ENCODE peak calls at places on chromosomes 3 and 15, in nine cellular contexts. K is left lung; C is thoracic aorta; U is heart left ventricle; I is CD8-positive, alpha-beta T cell; M is left ventricle myocardium inferior; H is neural progenitor cell; O is astrocyte; R is esophagus squamous epithelium. Q is an unnamed sample.

GRCh38 chr3:76107935-76108570 is 322.7 kb upstream of the ZNF717 start:
- DNase-seq in I (no peak), U (no peak), C (no peak), K (no peak), R (no peak), O (peak), H (peak), M (no peak), Q (no peak)

GRCh38 chr15:39931615-39932014 is 2.3 kb upstream of the EIF2AK4 start:
- DNase-seq in M (no peak), U (no peak), R (no peak), I (no peak), H (no peak), K (no peak), O (no peak), C (no peak), Q (no peak)

GRCh38 chr15:25790003-25790660 is 73.0 kb downstream of the ATP10A start:
- DNase-seq in I (no peak), R (no peak), H (no peak), C (no peak), M (peak), O (peak), U (peak), K (peak), Q (no peak)

GRCh38 chr3:178707632-178708031 is 171.4 kb downstream of the KCNMB2 start:
- DNase-seq in O (no peak), K (no peak), M (no peak), C (no peak), I (no peak), U (no peak), R (no peak), H (no peak), Q (no peak)

GRCh38 chr3:145882416-145882815 is 278.6 kb downstream of the PLOD2 start:
- DNase-seq in R (no peak), M (no peak), C (no peak), U (no peak), O (peak), I (no peak), H (no peak), K (no peak), Q (no peak)

GRCh38 chr15:69593488-69593887 is 140.9 kb downstream of the RPLP1 start:
- DNase-seq in I (no peak), C (no peak), O (no peak), R (no peak), H (no peak), U (no peak), M (no peak), K (no peak), Q (no peak)

GRCh38 chr15:91345761-91346160 is 245.7 kb downstream of the SV2B start:
- DNase-seq in R (no peak), M (no peak), H (no peak), K (no peak), I (no peak), O (no peak), C (no peak), U (no peak), Q (no peak)

GRCh38 chr3:30553641-30554316 is 52.6 kb upstream of the TGFBR2 start:
- DNase-seq in I (no peak), C (no peak), U (no peak), H (no peak), K (no peak), O (peak), M (no peak), R (no peak), Q (no peak)

GRCh38 chr15:39115379-39116057 is 465.4 kb upstream of the THBS1 start:
- DNase-seq in M (no peak), R (no peak), I (no peak), O (no peak), K (no peak), U (no peak), H (no peak), C (no peak), Q (no peak)

GRCh38 chr3:126266291-126266840 is 86.0 kb upstream of the ALDH1L1 start:
- DNase-seq in O (no peak), C (peak), K (no peak), H (peak), U (peak), I (no peak), R (no peak), M (peak), Q (no peak)

GRCh38 chr3:72343078-72343477 is 505.2 kb downstream of the SHQ1 start:
- DNase-seq in U (no peak), C (no peak), I (no peak), H (no peak), O (peak), K (no peak), R (no peak), M (no peak), Q (no peak)

GRCh38 chr3:49278548-49278947 is 1.5 kb upstream of the C3orf62 start:
- DNase-seq in U (no peak), H (no peak), C (no peak), M (no peak), O (no peak), I (no peak), K (no peak), R (no peak), Q (no peak)

GRCh38 chr3:11764931-11765363 is 81.7 kb downstream of the TAMM41 start:
- DNase-seq in K (no peak), M (no peak), O (peak), R (no peak), H (no peak), U (no peak), C (no peak), I (no peak), Q (no peak)

GRCh38 chr15:80816049-80816653 is 37.0 kb downstream of the CEMIP start:
- DNase-seq in H (no peak), O (no peak), M (no peak), I (no peak), K (no peak), R (no peak), U (no peak), C (no peak), Q (no peak)

GRCh38 chr15:70013647-70014310 is 83.9 kb downstream of the TLE3 start:
- DNase-seq in O (no peak), H (no peak), K (no peak), C (no peak), U (no peak), M (no peak), R (no peak), I (no peak), Q (no peak)

GRCh38 chr15:95085056-95085455 is 853.7 kb downstream of the MCTP2 start:
- DNase-seq in H (no peak), O (no peak), U (no peak), I (no peak), C (no peak), M (no peak), R (no peak), K (no peak), Q (no peak)

GRCh38 chr3:15064299-15064834 is 748 bp downstream of the MRPS25 start:
- DNase-seq in O (no peak), H (peak), M (no peak), R (no peak), C (no peak), K (peak), I (no peak), U (peak), Q (no peak)

GRCh38 chr3:157201648-157202278 is 41.8 kb upstream of the CCNL1 start:
- DNase-seq in C (no peak), R (no peak), H (peak), I (no peak), U (no peak), O (peak), M (no peak), K (no peak), Q (no peak)

GRCh38 chr3:100928638-100929428 is 64.4 kb downstream of the ABI3BP start:
- DNase-seq in U (no peak), C (no peak), I (no peak), M (no peak), O (peak), K (no peak), R (no peak), H (no peak), Q (no peak)

GRCh38 chr3:13111874-13112520 is 38.8 kb upstream of the IQSEC1 start:
- DNase-seq in H (no peak), O (no peak), K (peak), R (no peak), U (no peak), I (no peak), M (no peak), C (no peak), Q (no peak)

GRCh38 chr15:68792901-68793766 is 27.6 kb downstream of the ANP32A start:
- DNase-seq in C (no peak), H (no peak), I (no peak), M (peak), U (no peak), R (no peak), K (peak), O (no peak), Q (no peak)

GRCh38 chr3:56812749-56813655 is 11.3 kb upstream of the ARHGEF3 start:
- DNase-seq in R (no peak), M (no peak), I (no peak), U (no peak), C (no peak), H (no peak), O (peak), K (no peak), Q (no peak)

GRCh38 chr15:71937650-71938311 is 127.4 kb downstream of the NR2E3 start:
- DNase-seq in H (no peak), M (no peak), C (no peak), I (no peak), R (no peak), K (no peak), O (no peak), U (no peak), Q (no peak)

GRCh38 chr3:114362815-114363214 is 69.0 kb downstream of the TIGIT start:
- DNase-seq in U (no peak), M (no peak), C (no peak), I (no peak), H (no peak), O (peak), R (no peak), K (no peak), Q (no peak)

GRCh38 chr15:45448066-45448510 is 69.7 kb upstream of the GATM start:
- DNase-seq in O (no peak), M (no peak), K (peak), C (no peak), H (no peak), I (no peak), U (no peak), R (no peak), Q (no peak)

GRCh38 chr3:70840106-70840870 is 527.9 kb upstream of the MDFIC2 start:
- DNase-seq in K (no peak), R (no peak), U (no peak), M (no peak), H (peak), O (peak), I (no peak), C (no peak), Q (no peak)

GRCh38 chr3:139532996-139533395 is 6.5 kb downstream of the RBP1 start:
- DNase-seq in H (peak), O (no peak), M (no peak), R (no peak), K (no peak), I (no peak), U (no peak), C (no peak), Q (no peak)

GRCh38 chr15:68413363-68414255 is 18.4 kb downstream of the ITGA11 start:
- DNase-seq in K (no peak), I (peak), H (no peak), O (no peak), C (no peak), U (no peak), R (no peak), M (peak), Q (no peak)

GRCh38 chr15:83053151-83053550 is 13.9 kb downstream of the BTBD1 start:
- DNase-seq in M (no peak), K (no peak), U (no peak), O (peak), R (no peak), C (no peak), H (no peak), I (no peak), Q (no peak)

GRCh38 chr15:51579012-51579411 is 43.6 kb downstream of the DMXL2 start:
- DNase-seq in H (no peak), C (no peak), M (no peak), O (no peak), U (no peak), I (no peak), R (no peak), K (no peak), Q (no peak)

GRCh38 chr15:75353604-75354003 is 6.8 kb downstream of the NEIL1 start:
- DNase-seq in K (no peak), U (no peak), C (no peak), O (no peak), M (no peak), I (no peak), R (no peak), H (no peak), Q (peak)

GRCh38 chr3:157255797-157256196 is 95.8 kb upstream of the CCNL1 start:
- DNase-seq in C (no peak), R (no peak), U (no peak), O (no peak), M (no peak), K (no peak), H (no peak), I (no peak), Q (no peak)

GRCh38 chr15:87736921-87737389 is 519.6 kb downstream of the NTRK3 start:
- DNase-seq in O (peak), U (no peak), K (no peak), M (no peak), H (no peak), C (no peak), R (no peak), I (no peak), Q (no peak)

GRCh38 chr3:193720169-193720568 is 127.2 kb downstream of the OPA1 start:
- DNase-seq in R (no peak), M (no peak), K (no peak), O (no peak), C (no peak), U (no peak), I (no peak), H (no peak), Q (no peak)

GRCh38 chr15:80228959-80229610 is 22.9 kb downstream of the CTXND1 start:
- DNase-seq in I (no peak), H (no peak), R (no peak), K (no peak), O (peak), U (no peak), M (no peak), C (no peak), Q (no peak)

GRCh38 chr3:39126532-39127071 is 19.1 kb downstream of the TTC21A start:
- DNase-seq in O (no peak), H (peak), M (no peak), R (no peak), C (no peak), U (peak), K (no peak), I (no peak), Q (no peak)

GRCh38 chr3:161070980-161071663 is 34.0 kb downstream of the B3GALNT1 start:
- DNase-seq in H (no peak), I (no peak), K (no peak), C (no peak), U (no peak), R (no peak), O (no peak), M (no peak), Q (no peak)

GRCh38 chr15:79233236-79233635 is 49.3 kb upstream of the ANKRD34C start:
- DNase-seq in H (no peak), U (no peak), K (no peak), M (no peak), R (no peak), I (no peak), C (no peak), O (no peak), Q (no peak)

GRCh38 chr3:194828126-194828525 is 142.4 kb downstream of the FAM43A start:
- DNase-seq in C (no peak), O (peak), I (no peak), U (no peak), K (no peak), R (no peak), H (no peak), M (no peak), Q (no peak)

GRCh38 chr15:29776859-29777258 is 45.4 kb downstream of the TJP1 start:
- DNase-seq in O (no peak), C (no peak), U (no peak), M (no peak), H (no peak), R (no peak), I (no peak), K (no peak), Q (no peak)

DNA sequence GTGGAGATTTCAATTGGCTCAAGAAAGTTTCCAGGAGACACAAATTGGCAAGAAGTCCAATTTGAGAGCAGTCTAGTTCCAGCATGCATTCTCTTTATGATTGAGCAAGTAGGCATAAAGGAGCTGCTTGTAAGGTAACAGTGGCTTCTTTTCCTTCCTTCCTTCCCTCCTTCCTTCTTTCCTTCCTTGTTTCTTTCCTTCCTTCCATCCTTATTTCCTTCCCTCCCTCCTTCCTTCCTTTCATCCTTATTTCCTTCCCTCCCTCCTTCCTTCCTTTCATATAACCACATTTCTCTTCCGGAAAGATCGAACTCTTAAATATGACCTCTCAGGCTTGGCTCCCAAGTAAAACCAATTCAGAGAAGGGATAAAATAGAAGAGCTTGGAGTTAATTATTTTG is 29.4 kb upstream of the ATP11B start:
- DNase-seq in U (no peak), C (no peak), H (no peak), O (no peak), M (no peak), K (no peak), R (no peak), I (no peak), Q (no peak)
- H3K27ac ChIP-seq in U (no peak), C (no peak), H (no peak), O (no peak), M (no peak), K (no peak), R (no peak), I (no peak), Q (no peak)

GRCh38 chr3:152405915-152406802 is 137.4 kb downstream of the MBNL1 start:
- DNase-seq in I (no peak), R (no peak), O (peak), H (no peak), U (peak), C (no peak), M (no peak), K (no peak), Q (no peak)
- H3K4me3 ChIP-seq in I (no peak), R (no peak), O (no peak), H (no peak), U (peak), C (peak), M (peak), K (no peak), Q (no peak)

GRCh38 chr3:46846624-46847542 is 16.4 kb downstream of the MYL3 start:
- DNase-seq in U (no peak), K (peak), I (peak), O (no peak), H (no peak), R (no peak), M (no peak), C (no peak), Q (no peak)

GRCh38 chr3:46849098-46849631 is 14.1 kb downstream of the MYL3 start:
- DNase-seq in K (no peak), H (no peak), O (no peak), R (no peak), U (peak), M (no peak), I (peak), C (no peak), Q (peak)

GRCh38 chr3:46849686-46850467 is 13.4 kb downstream of the MYL3 start:
- DNase-seq in O (no peak), C (no peak), K (peak), U (peak), R (no peak), I (peak), H (no peak), M (no peak), Q (no peak)

GRCh38 chr3:46847744-46848143 is 15.5 kb downstream of the MYL3 start:
- DNase-seq in K (no peak), H (no peak), U (no peak), C (no peak), I (peak), M (no peak), R (no peak), O (no peak), Q (no peak)

DNA sequence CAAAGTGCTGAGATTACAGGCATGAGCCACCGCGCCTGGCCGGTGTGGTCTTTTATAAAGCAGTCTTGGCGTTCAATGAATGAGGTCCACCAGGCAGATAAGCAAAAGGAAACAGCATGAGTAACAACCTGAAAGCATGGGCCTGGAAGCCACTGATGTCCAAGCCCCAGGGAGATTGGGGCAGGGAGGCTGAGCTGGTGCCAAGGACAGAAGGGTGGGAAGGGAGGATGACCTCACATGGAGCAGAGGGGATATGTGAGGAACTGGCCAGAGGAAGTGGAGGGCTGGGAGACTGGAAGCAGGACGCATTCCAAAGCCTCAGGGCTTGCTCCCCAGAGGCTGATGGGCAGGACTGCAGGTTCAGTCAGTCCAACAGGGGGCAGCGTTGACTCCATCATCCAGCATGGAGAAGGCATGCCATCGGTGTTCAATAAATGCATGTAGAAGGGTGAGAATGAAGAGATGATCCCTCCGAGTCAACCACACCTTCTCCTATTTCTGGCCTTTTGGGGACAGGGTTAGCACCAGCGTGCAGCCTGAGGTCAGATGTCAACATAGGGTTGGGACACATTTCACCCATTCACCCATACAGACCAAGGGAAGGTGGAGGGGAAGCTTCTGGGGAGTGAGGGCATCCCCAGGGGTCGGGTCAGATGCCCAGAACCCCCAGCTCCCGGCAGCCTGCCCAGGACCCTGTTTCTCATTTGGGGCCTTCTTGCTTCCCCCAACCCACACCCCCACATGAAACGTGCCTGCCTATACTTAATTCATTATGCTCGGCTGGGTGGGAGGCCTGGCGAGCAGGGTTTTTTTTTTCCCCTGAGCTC is 14.8 kb downstream of the MYL3 start:
- DNase-seq in I (peak), O (peak), C (no peak), U (peak), H (peak), R (no peak), M (peak), K (peak), Q (peak)
- TF ChIP-seq CTCF in I (peak), O (peak), C (peak), U (peak), H (peak), R (no peak), M (peak), K (peak), Q (no peak)

GRCh38 chr3:190053919-190054672 is 66.6 kb downstream of the P3H2 start:
- DNase-seq in C (no peak), H (no peak), R (no peak), M (peak), K (no peak), I (no peak), U (no peak), O (peak), Q (no peak)
- H3K27ac ChIP-seq in C (no peak), H (no peak), R (no peak), M (no peak), K (no peak), I (no peak), U (no peak), O (peak), Q (no peak)

DNA sequence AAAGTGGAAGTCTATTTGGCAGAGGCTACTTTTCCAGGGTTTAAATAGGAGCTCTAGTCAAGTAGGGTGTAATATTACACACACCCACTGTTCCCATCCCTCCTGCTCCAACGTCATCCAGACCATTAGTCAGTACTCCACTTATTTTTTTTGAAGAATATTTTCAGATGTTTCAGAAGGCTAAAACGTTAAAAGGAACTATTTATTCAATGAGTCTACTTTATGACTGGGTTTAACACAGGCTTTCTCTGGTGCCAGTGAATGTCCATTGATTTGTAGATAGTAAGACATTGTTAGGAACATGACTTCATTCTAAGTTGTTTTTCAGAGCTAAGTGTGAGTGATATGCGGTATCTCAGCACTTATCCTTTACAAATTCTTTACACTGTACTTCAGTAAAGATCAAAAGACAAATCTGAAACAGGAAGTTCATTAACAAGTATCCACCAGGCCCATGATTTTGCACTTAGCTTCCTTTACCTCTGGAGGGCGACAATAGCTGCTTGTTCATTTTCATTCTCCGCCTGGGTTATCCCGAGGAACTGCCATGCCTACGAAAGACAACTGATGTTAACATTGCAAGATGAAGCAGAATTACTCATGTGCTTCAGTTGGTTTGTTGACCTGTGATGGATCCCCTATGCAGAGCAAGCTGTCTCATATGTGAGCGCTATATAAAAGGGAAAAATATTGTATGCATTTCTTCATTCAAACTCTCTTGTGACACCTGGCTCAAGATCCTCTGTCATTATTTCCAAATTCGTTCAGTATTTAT is 158.7 kb downstream of the USP13 start:
- DNase-seq in O (peak), M (no peak), U (no peak), K (no peak), R (no peak), H (peak), C (no peak), I (no peak), Q (no peak)
- H3K4me3 ChIP-seq in O (no peak), M (no peak), U (no peak), K (no peak), R (no peak), H (no peak), C (no peak), I (no peak), Q (no peak)

GRCh38 chr3:129399895-129400357 is 28.5 kb downstream of the EFCAB12 start:
- DNase-seq in M (no peak), O (peak), R (no peak), H (no peak), C (no peak), K (no peak), U (no peak), I (no peak), Q (no peak)
- TF ChIP-seq CTCF in M (peak), O (no peak), R (peak), H (no peak), C (no peak), K (no peak), U (no peak), I (peak), Q (peak)

Q was measured in dorsolateral prefrontal cortex.